ENCODE peak calls at places on chromosomes 7 and 10, in eight cellular contexts. C is IMR-90; G is endodermal cell; Q is neuronal stem cell; D is KBM-7; Y is astrocyte of the cerebellum; M is stimulated activated CD4-positive, alpha-beta T cell treated with anti-CD3 and anti-CD28 coated beads, Interleukin-4, amount 100 ng/mL, for 1 hour; V is NCI-H2029. T is an unnamed sample.

GRCh38 chr10:107873007-107873406 is 708.5 kb upstream of the SORCS1 start:
- DNase-seq in G (no peak), Q (no peak), V (no peak), Y (no peak), M (no peak), C (no peak), D (no peak), T (no peak)

GRCh38 chr7:93146465-93147127 is 1.6 kb downstream of the SAMD9L start:
- DNase-seq in D (peak), V (no peak), M (no peak), C (no peak), G (no peak), Y (no peak), Q (no peak), T (no peak)

GRCh38 chr10:71334228-71334791 is 15.3 kb downstream of the SLC29A3 start:
- DNase-seq in Q (no peak), M (no peak), C (no peak), G (no peak), Y (no peak), D (no peak), V (no peak), T (no peak)

GRCh38 chr7:22726849-22727792 is at the start of gene IL6:
- DNase-seq in D (peak), Q (no peak), Y (peak), M (peak), C (peak), V (peak), G (peak), T (no peak)

GRCh38 chr7:50159154-50159553 is 66.1 kb upstream of the ZPBP start:
- DNase-seq in G (no peak), C (no peak), V (no peak), M (no peak), D (no peak), Y (no peak), Q (no peak), T (no peak)

GRCh38 chr7:92133133-92133736 is 1.0 kb downstream of the CYP51A1 start:
- DNase-seq in M (no peak), Q (no peak), Y (no peak), G (no peak), D (no peak), C (no peak), V (no peak), T (no peak)

GRCh38 chr7:66205736-66206080 is 574 bp downstream of the TPST1 start:
- DNase-seq in V (no peak), M (peak), D (no peak), Y (no peak), G (no peak), Q (no peak), C (no peak), T (no peak)

GRCh38 chr10:126499744-126500143 is 111.5 kb upstream of the ADAM12 start:
- DNase-seq in V (no peak), Q (no peak), C (no peak), M (no peak), Y (no peak), D (no peak), G (no peak), T (no peak)

GRCh38 chr7:27661776-27662489 is 750 bp downstream of the HIBADH start:
- DNase-seq in Q (no peak), V (no peak), Y (no peak), C (peak), G (peak), M (peak), D (peak), T (peak)

GRCh38 chr7:94414481-94414880 is 19.8 kb downstream of the COL1A2 start:
- DNase-seq in Y (no peak), Q (no peak), G (no peak), C (peak), V (no peak), M (no peak), D (no peak), T (no peak)

GRCh38 chr7:49791089-49791741 is 17.8 kb downstream of the VWC2 start:
- DNase-seq in M (no peak), Q (peak), D (peak), G (peak), C (no peak), V (no peak), Y (no peak), T (no peak)

GRCh38 chr10:132242103-132242840 is 55.5 kb downstream of the DPYSL4 start:
- DNase-seq in Q (no peak), G (no peak), M (no peak), V (no peak), D (no peak), Y (no peak), C (no peak), T (no peak)

GRCh38 chr7:45220846-45221245 is 63.3 kb downstream of the RAMP3 start:
- DNase-seq in Y (no peak), D (no peak), C (no peak), M (no peak), Q (no peak), V (no peak), G (no peak), T (no peak)

GRCh38 chr7:93843260-93843659 is 47.3 kb downstream of the TFPI2 start:
- DNase-seq in C (peak), Q (no peak), V (no peak), G (no peak), Y (no peak), M (no peak), D (no peak), T (no peak)

GRCh38 chr7:17787257-17787656 is 153.0 kb downstream of the SNX13 start:
- DNase-seq in C (no peak), M (no peak), G (no peak), V (no peak), Y (no peak), D (no peak), Q (no peak), T (no peak)

GRCh38 chr7:20440472-20441105 is 109.9 kb downstream of the ITGB8 start:
- DNase-seq in Y (no peak), Q (peak), D (peak), C (peak), M (no peak), V (no peak), G (peak), T (no peak)

GRCh38 chr10:115854740-115855435 is 418.1 kb downstream of the GFRA1 start:
- DNase-seq in G (no peak), V (no peak), D (no peak), C (peak), Y (no peak), M (no peak), Q (no peak), T (no peak)

GRCh38 chr10:119526606-119527592 is 15.6 kb downstream of the RGS10 start:
- DNase-seq in C (peak), Q (no peak), Y (no peak), G (peak), V (no peak), D (no peak), M (no peak), T (no peak)

GRCh38 chr10:133015816-133016462 is 71.8 kb upstream of the ADGRA1 start:
- DNase-seq in M (no peak), Y (no peak), C (no peak), D (no peak), Q (no peak), G (no peak), V (no peak), T (no peak)

GRCh38 chr7:5283421-5284303 is 919 bp downstream of the SLC29A4 start:
- DNase-seq in V (no peak), M (no peak), D (no peak), G (no peak), C (no peak), Y (no peak), Q (no peak), T (no peak)

GRCh38 chr10:14478639-14479038 is 147.9 kb upstream of the FRMD4A start:
- DNase-seq in G (peak), Y (peak), D (peak), M (no peak), Q (peak), C (peak), V (no peak), T (no peak)

GRCh38 chr7:133562617-133563016 is 309.7 kb downstream of the EXOC4 start:
- DNase-seq in Y (peak), G (no peak), M (no peak), C (peak), Q (no peak), V (no peak), D (no peak), T (no peak)

GRCh38 chr7:73521636-73522080 is 435 bp downstream of the BAZ1B start:
- DNase-seq in G (no peak), Y (no peak), D (no peak), C (peak), Q (peak), V (no peak), M (peak), T (no peak)

GRCh38 chr7:49980414-49980813 is 112.6 kb downstream of the ZPBP start:
- DNase-seq in Q (no peak), V (no peak), M (no peak), C (no peak), G (no peak), D (peak), Y (no peak), T (no peak)

GRCh38 chr7:14235056-14235455 is 245.6 kb upstream of the ETV1 start:
- DNase-seq in C (no peak), M (no peak), Y (no peak), G (no peak), D (no peak), Q (no peak), V (no peak), T (no peak)

GRCh38 chr7:82755705-82756551 is 312.4 kb upstream of the CACNA2D1 start:
- DNase-seq in Q (no peak), Y (no peak), C (peak), G (no peak), D (no peak), V (no peak), M (no peak), T (no peak)

GRCh38 chr10:129621062-129621461 is 154.0 kb downstream of the MGMT start:
- DNase-seq in Q (no peak), M (no peak), G (no peak), C (no peak), V (no peak), Y (no peak), D (no peak), T (no peak)

GRCh38 chr10:13790196-13790595 is 203.4 kb downstream of the PRPF18 start:
- DNase-seq in C (no peak), Y (no peak), D (no peak), G (no peak), Q (no peak), M (no peak), V (no peak), T (no peak)

GRCh38 chr7:130941322-130942210 is 207.6 kb upstream of the KLF14 start:
- DNase-seq in M (no peak), Y (no peak), G (no peak), V (peak), Q (no peak), D (no peak), C (peak), T (no peak)

GRCh38 chr7:128792471-128793183 is 859 bp downstream of the CCDC136 start:
- DNase-seq in V (no peak), M (no peak), D (peak), Q (no peak), C (no peak), G (no peak), Y (no peak), T (no peak)

GRCh38 chr10:50248598-50248997 is 2.7 kb downstream of the ASAH2 start:
- DNase-seq in G (no peak), V (no peak), D (no peak), M (no peak), C (no peak), Y (no peak), Q (no peak), T (no peak)

GRCh38 chr10:119770928-119771327 is 45.1 kb downstream of the INPP5F start:
- DNase-seq in M (no peak), V (no peak), Q (no peak), C (no peak), D (peak), Y (peak), G (no peak), T (no peak)

GRCh38 chr10:77531441-77532001 is 106.1 kb downstream of the KCNMA1 start:
- DNase-seq in Y (no peak), Q (no peak), M (no peak), C (peak), D (no peak), V (no peak), G (no peak), T (no peak)

GRCh38 chr10:1142596-1142995 is 86.4 kb downstream of the WDR37 start:
- DNase-seq in Y (no peak), C (no peak), V (no peak), D (peak), Q (no peak), G (no peak), M (no peak), T (no peak)

GRCh38 chr7:135463905-135464304 is 46.0 kb downstream of the CNOT4 start:
- DNase-seq in V (no peak), Y (no peak), D (peak), G (no peak), C (no peak), M (no peak), Q (no peak), T (no peak)

GRCh38 chr10:115982076-115982475 is 290.9 kb downstream of the GFRA1 start:
- DNase-seq in Q (no peak), Y (no peak), C (no peak), G (no peak), D (no peak), V (no peak), M (no peak), T (no peak)

T was measured in progenitor cell of endocrine pancreas.